ENCODE peak calls at places on chromosomes 1 and 21, in eight cellular contexts. M is sigmoid colon, N is stomach, A is SK-N-SH, J is ovary, E is tibial nerve, G is K562, P is H1. V is an unnamed sample.

GRCh38 chr1:224727351-224727750 is 111.2 kb downstream of the CNIH3 start:
- DNase-seq in M (no peak), N (no peak), A (no peak), J (no peak), E (no peak), G (no peak), P (no peak), V (no peak)

GRCh38 chr1:207841318-207841717 is 69.6 kb downstream of the CD34 start:
- DNase-seq in M (no peak), N (no peak), A (no peak), J (no peak), E (no peak), G (no peak), P (no peak), V (no peak)

GRCh38 chr1:233248014-233248413 is 47.5 kb downstream of the PCNX2 start:
- DNase-seq in M (no peak), N (no peak), A (no peak), J (no peak), E (no peak), G (no peak), P (no peak), V (no peak)

GRCh38 chr1:14980801-14981200 is 172.7 kb upstream of the TMEM51 start:
- DNase-seq in M (no peak), N (no peak), A (no peak), J (no peak), E (no peak), G (no peak), P (no peak), V (no peak)

GRCh38 chr1:86758570-86758969 is 54.2 kb downstream of the SH3GLB1 start:
- DNase-seq in M (no peak), N (peak; percentile 45), A (no peak), J (no peak), E (no peak), G (no peak), P (no peak), V (peak; percentile 78)

GRCh38 chr1:169105434-169106094 is 926 bp upstream of the ATP1B1 start:
- DNase-seq in M (peak; percentile 87), N (peak; percentile 96), A (peak; percentile 87), J (peak; percentile 81), E (no peak), G (peak; percentile 59), P (peak; percentile 89), V (peak; percentile 96)

GRCh38 chr1:117895482-117896114 is 33.8 kb downstream of the GDAP2 start:
- DNase-seq in M (peak; percentile 74), N (peak; percentile 68), A (peak; percentile 34), J (peak; percentile 72), E (peak; percentile 83), G (peak; percentile 53), P (peak; percentile 64), V (peak; percentile 66)

GRCh38 chr21:35204850-35205564 is 155.9 kb upstream of the RUNX1 start:
- DNase-seq in M (peak; percentile 89), N (peak; percentile 90), A (no peak), J (peak; percentile 90), E (no peak), G (peak; percentile 76), P (no peak), V (peak; percentile 47)

GRCh38 chr1:206635983-206636354 is 633 bp downstream of the DYRK3 start:
- DNase-seq in M (no peak), N (no peak), A (no peak), J (no peak), E (no peak), G (no peak), P (no peak), V (no peak)

GRCh38 chr1:66764994-66765578 is 12.8 kb downstream of the DYNLT5 start:
- DNase-seq in M (no peak), N (peak; percentile 27), A (peak; percentile 42), J (peak; percentile 25), E (peak; percentile 90), G (peak; percentile 55), P (peak; percentile 49), V (peak; percentile 30)

GRCh38 chr1:112882271-112882744 is 73.7 kb downstream of the SLC16A1 start:
- DNase-seq in M (no peak), N (no peak), A (peak; percentile 23), J (no peak), E (no peak), G (no peak), P (no peak), V (no peak)

GRCh38 chr1:1540817-1541628 is 599 bp upstream of the TMEM240 start:
- DNase-seq in M (no peak), N (no peak), A (no peak), J (no peak), E (no peak), G (no peak), P (no peak), V (no peak)

GRCh38 chr1:1538989-1539309 is 1.5 kb downstream of the TMEM240 start:
- DNase-seq in M (no peak), N (no peak), A (no peak), J (peak; percentile 50), E (no peak), G (no peak), P (no peak), V (no peak)

GRCh38 chr1:1539310-1540014 is 962 bp downstream of the TMEM240 start:
- DNase-seq in M (peak; percentile 81), N (no peak), A (peak; percentile 87), J (peak; percentile 67), E (peak; percentile 34), G (no peak), P (no peak), V (no peak)

GRCh38 chr1:1538334-1538733 is 2.1 kb downstream of the TMEM240 start:
- DNase-seq in M (no peak), N (no peak), A (no peak), J (no peak), E (no peak), G (no peak), P (no peak), V (no peak)

GRCh38 chr1:1540015-1540816 is at the start of gene TMEM240:
- DNase-seq in M (peak; percentile 92), N (peak; percentile 61), A (peak; percentile 95), J (peak; percentile 90), E (peak; percentile 63), G (no peak), P (peak; percentile 90), V (peak; percentile 68)
- TF ChIP-seq EP300 in M (no peak), N (no peak), A (no peak), J (no peak), E (no peak), G (no peak), P (no peak), V (no peak)

GRCh38 chr1:43432907-43433306 is 20.8 kb downstream of the HYI start:
- DNase-seq in M (no peak), N (no peak), A (no peak), J (no peak), E (no peak), G (no peak), P (no peak), V (no peak)

GRCh38 chr1:43430831-43431230 is 22.9 kb downstream of the HYI start:
- DNase-seq in M (no peak), N (no peak), A (no peak), J (no peak), E (no peak), G (no peak), P (no peak), V (no peak)

GRCh38 chr1:43431676-43432075 is 22.1 kb downstream of the HYI start:
- DNase-seq in M (no peak), N (no peak), A (no peak), J (no peak), E (no peak), G (no peak), P (no peak), V (no peak)

GRCh38 chr1:43434256-43434655 is 19.5 kb downstream of the HYI start:
- DNase-seq in M (no peak), N (no peak), A (no peak), J (no peak), E (no peak), G (no peak), P (no peak), V (no peak)

GRCh38 chr1:43432171-43432860 is 21.4 kb downstream of the HYI start:
- DNase-seq in M (peak; percentile 65), N (no peak), A (no peak), J (no peak), E (no peak), G (no peak), P (no peak), V (no peak)
- H3K36me3 ChIP-seq in M (peaks cover 85% of the 10 kb centered on the region), N (peaks cover 100% of the 10 kb centered on the region), A (peaks cover 81% of the 10 kb centered on the region), J (no peaks in the 10 kb centered on the region), E (peaks cover 96% of the 10 kb centered on the region), G (peaks cover 68% of the 10 kb centered on the region), P (peaks cover 15% of the 10 kb centered on the region), V (peaks cover 64% of the 10 kb centered on the region)

GRCh38 chr1:210263963-210264362 is 31.4 kb downstream of the SERTAD4 start:
- DNase-seq in M (no peak), N (no peak), A (no peak), J (no peak), E (no peak), G (no peak), P (no peak), V (no peak)

GRCh38 chr1:210264521-210265380 is 32.2 kb downstream of the SERTAD4 start:
- DNase-seq in M (no peak), N (no peak), A (peak; percentile 40), J (no peak), E (no peak), G (no peak), P (no peak), V (no peak)

GRCh38 chr1:210260087-210260486 is 27.5 kb downstream of the SERTAD4 start:
- DNase-seq in M (no peak), N (no peak), A (peak; percentile 52), J (no peak), E (no peak), G (no peak), P (no peak), V (no peak)

GRCh38 chr1:210262167-210262896 is 29.7 kb downstream of the SERTAD4 start:
- DNase-seq in M (peak; percentile 69), N (no peak), A (peak; percentile 41), J (peak; percentile 36), E (peak; percentile 43), G (no peak), P (no peak), V (no peak)

DNA sequence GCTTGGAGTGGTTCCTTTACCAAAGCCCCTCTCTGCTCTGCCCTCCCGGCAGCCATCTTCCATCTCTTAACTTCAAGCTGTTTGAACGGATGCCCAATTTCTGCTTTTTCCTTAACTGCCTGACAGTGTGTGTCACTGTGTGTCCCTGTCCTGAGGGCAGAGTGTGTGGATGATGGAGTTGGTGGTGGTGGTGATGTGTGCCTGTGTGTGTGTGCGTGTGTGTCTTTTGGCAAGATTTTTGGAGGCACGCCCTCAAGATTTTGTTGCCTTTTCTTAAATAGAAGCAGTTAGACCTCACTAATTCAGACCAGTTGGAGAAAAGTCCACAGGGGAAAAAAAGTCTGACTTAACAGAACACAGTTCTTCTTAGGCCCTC is 30.3 kb downstream of the SERTAD4 start:
- DNase-seq in M (no peak), N (no peak), A (no peak), J (no peak), E (peak; percentile 42), G (no peak), P (no peak), V (no peak)
- TF ChIP-seq EP300 in M (no peak), N (no peak), A (no peak), J (no peak), E (no peak), G (no peak), P (no peak), V (no peak)

DNA sequence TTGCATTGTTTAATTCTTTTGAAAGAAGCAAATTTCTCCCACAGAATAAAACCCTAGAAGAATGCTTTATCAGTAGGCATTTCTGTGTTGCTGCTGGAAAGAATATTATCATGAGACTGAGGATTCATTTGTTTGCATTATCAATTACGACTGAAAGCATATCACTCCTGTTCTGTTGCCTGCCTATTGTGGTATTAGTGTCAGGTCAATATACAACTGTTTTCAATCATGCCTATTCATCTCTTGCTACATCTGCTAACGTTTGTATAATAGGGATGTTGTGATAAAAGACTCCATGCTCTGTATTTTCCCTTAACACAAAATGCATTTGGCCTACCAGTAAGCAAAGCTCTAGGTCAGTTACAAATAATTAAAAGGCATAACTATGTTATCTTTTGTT is 221.5 kb downstream of the PTPRC start:
- DNase-seq in M (no peak), N (no peak), A (peak; percentile 51), J (no peak), E (no peak), G (no peak), P (no peak), V (no peak)
- H3K36me3 ChIP-seq in M (no peaks in the 10 kb centered on the region), N (no peaks in the 10 kb centered on the region), A (peaks cover 10% of the 10 kb centered on the region), J (no peaks in the 10 kb centered on the region), E (no peaks in the 10 kb centered on the region), G (no peaks in the 10 kb centered on the region), P (no peaks in the 10 kb centered on the region), V (no peaks in the 10 kb centered on the region)

V was measured in transverse colon.